ENCODE peak calls at places on chromosomes 13 and 19, in six cellular contexts. J is fibroblast of lung, Z is A673, V is fibroblast of pulmonary artery, S is AG09319, T is progenitor cell of endocrine pancreas. L is an unnamed sample.

GRCh38 chr13:36915891-36916640 is 4.0 kb downstream of the SMAD9 start:
- DNase-seq in J (no peak), Z (no peak), V (no peak), S (no peak), T (no peak), L (no peak)

GRCh38 chr13:22929391-22930126 is 251.2 kb upstream of the SGCG start:
- DNase-seq in J (peak), Z (no peak), V (no peak), S (no peak), T (no peak), L (no peak)

GRCh38 chr13:112699318-112699918 is 9.6 kb downstream of the ATP11A start:
- DNase-seq in J (no peak), Z (no peak), V (no peak), S (no peak), T (no peak), L (no peak)

GRCh38 chr19:46265217-46265828 is 31.5 kb upstream of the HIF3A start:
- DNase-seq in J (peak), Z (peak), V (peak), S (peak), T (peak), L (peak)

GRCh38 chr13:46137627-46138026 is 32.8 kb upstream of the CPB2 start:
- DNase-seq in J (no peak), Z (no peak), V (no peak), S (no peak), T (no peak), L (no peak)

GRCh38 chr13:41627425-41627824 is 170.1 kb downstream of the RGCC start:
- DNase-seq in J (no peak), Z (no peak), V (no peak), S (no peak), T (no peak), L (no peak)

GRCh38 chr13:98892077-98892476 is 85.8 kb downstream of the DOCK9 start:
- DNase-seq in J (no peak), Z (no peak), V (no peak), S (no peak), T (no peak), L (no peak)

GRCh38 chr19:2041686-2042484 is 9.2 kb downstream of the MKNK2 start:
- DNase-seq in J (peak), Z (peak), V (peak), S (peak), T (peak), L (peak)

GRCh38 chr19:10113592-10113963 is 2.1 kb downstream of the P2RY11 start:
- DNase-seq in J (no peak), Z (no peak), V (no peak), S (no peak), T (no peak), L (peak)

GRCh38 chr19:15399234-15399515 is 19.6 kb upstream of the AKAP8 start:
- DNase-seq in J (no peak), Z (no peak), V (no peak), S (no peak), T (no peak), L (no peak)

GRCh38 chr13:77359171-77359570 is 32.3 kb upstream of the MYCBP2 start:
- DNase-seq in J (peak), Z (no peak), V (no peak), S (no peak), T (no peak), L (no peak)

GRCh38 chr19:55647732-55648656 is at the start of gene CCDC106:
- DNase-seq in J (peak), Z (peak), V (peak), S (no peak), T (peak), L (peak)

GRCh38 chr19:46731007-46731501 is 14.1 kb upstream of the PRKD2 start:
- DNase-seq in J (peak), Z (no peak), V (peak), S (peak), T (no peak), L (no peak)

GRCh38 chr19:19623383-19623782 is 4.6 kb downstream of the LPAR2 start:
- DNase-seq in J (no peak), Z (no peak), V (no peak), S (no peak), T (no peak), L (no peak)

GRCh38 chr19:55080915-55081772 is 5.5 kb downstream of the EPS8L1 start:
- DNase-seq in J (peak), Z (peak), V (peak), S (no peak), T (peak), L (peak)

GRCh38 chr19:41795031-41795461 is 1.3 kb upstream of the CEACAM3 start:
- DNase-seq in J (peak), Z (peak), V (peak), S (no peak), T (peak), L (peak)

GRCh38 chr19:43934055-43934984 is 762 bp downstream of the ZNF45 start:
- DNase-seq in J (peak), Z (peak), V (no peak), S (no peak), T (no peak), L (no peak)

GRCh38 chr19:16470541-16470910 is 1.2 kb downstream of the EPS15L1 start:
- DNase-seq in J (peak), Z (no peak), V (no peak), S (no peak), T (no peak), L (no peak)

GRCh38 chr13:26602783-26603182 is 45.3 kb downstream of the WASF3 start:
- DNase-seq in J (no peak), Z (no peak), V (no peak), S (no peak), T (no peak), L (no peak)

GRCh38 chr13:99960663-99961440 is 10.7 kb downstream of the ZIC5 start:
- DNase-seq in J (no peak), Z (no peak), V (no peak), S (no peak), T (no peak), L (no peak)

GRCh38 chr13:73462241-73462640 is 403.4 kb downstream of the KLF5 start:
- DNase-seq in J (peak), Z (no peak), V (no peak), S (no peak), T (no peak), L (no peak)

GRCh38 chr19:42508892-42509444 is 19.3 kb downstream of the CEACAM1 start:
- DNase-seq in J (no peak), Z (no peak), V (no peak), S (no peak), T (no peak), L (no peak)

GRCh38 chr13:114212096-114212495 is 22.6 kb upstream of the CDC16 start:
- DNase-seq in J (peak), Z (no peak), V (peak), S (no peak), T (no peak), L (no peak)

GRCh38 chr19:49157445-49158224 is at the start of gene TRPM4:
- DNase-seq in J (peak), Z (peak), V (peak), S (no peak), T (peak), L (peak)

GRCh38 chr19:6457958-6458694 is 1.5 kb downstream of the SLC25A23 start:
- DNase-seq in J (no peak), Z (no peak), V (peak), S (no peak), T (no peak), L (no peak)

GRCh38 chr13:41549491-41549890 is 92.1 kb downstream of the RGCC start:
- DNase-seq in J (no peak), Z (no peak), V (no peak), S (no peak), T (no peak), L (no peak)

GRCh38 chr13:112851107-112852046 is 117.6 kb upstream of the MCF2L start:
- DNase-seq in J (no peak), Z (no peak), V (no peak), S (no peak), T (no peak), L (no peak)

GRCh38 chr19:13010038-13010991 is 15.0 kb downstream of the NFIX start:
- DNase-seq in J (no peak), Z (no peak), V (peak), S (no peak), T (no peak), L (no peak)

GRCh38 chr19:13012690-13013608 is 17.7 kb downstream of the NFIX start:
- DNase-seq in J (peak), Z (peak), V (peak), S (no peak), T (no peak), L (peak)

GRCh38 chr19:13012390-13012689 is 17.1 kb downstream of the NFIX start:
- DNase-seq in J (no peak), Z (no peak), V (no peak), S (no peak), T (no peak), L (no peak)

GRCh38 chr19:13010992-13011652 is 15.8 kb downstream of the NFIX start:
- DNase-seq in J (no peak), Z (no peak), V (no peak), S (no peak), T (no peak), L (no peak)

DNA sequence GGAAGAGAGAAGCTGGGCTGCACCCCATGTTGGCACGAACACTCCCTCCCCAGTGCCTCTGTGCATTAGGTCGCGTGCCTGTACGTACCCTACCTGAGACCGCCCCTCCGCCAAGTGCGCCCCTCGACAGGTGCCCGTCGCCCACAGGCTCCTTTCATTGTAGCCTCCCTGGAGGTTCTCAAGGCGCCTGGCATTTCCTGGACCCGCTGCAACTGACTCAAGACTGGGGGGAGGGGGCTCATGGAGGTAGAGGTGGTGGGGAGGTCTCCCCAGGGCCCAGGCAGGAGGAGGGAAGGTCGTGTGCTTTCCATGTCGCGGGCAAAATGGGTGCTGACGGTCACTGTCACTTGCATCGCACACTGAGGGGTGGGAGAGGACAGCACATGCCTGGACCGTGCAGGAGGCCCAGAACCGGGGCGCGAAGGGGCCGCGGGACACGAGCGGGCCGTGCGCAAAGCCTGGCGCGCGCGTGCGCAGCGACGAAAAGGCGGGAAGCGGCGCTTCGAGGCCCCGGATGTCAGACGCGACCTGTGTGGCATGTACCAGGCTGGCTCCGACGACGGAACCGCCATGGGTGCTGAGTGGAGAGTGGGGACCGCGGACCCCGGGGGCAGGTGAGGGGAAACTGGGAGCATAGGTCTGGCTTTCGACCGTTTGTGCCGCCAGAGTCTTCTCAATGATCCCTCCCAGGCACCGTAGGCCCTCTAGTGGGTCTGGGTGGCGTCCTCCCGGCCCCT is 16.5 kb downstream of the NFIX start:
- DNase-seq in J (no peak), Z (no peak), V (no peak), S (no peak), T (no peak), L (no peak)
- TF ChIP-seq CTCF in J (no peak), Z (no peak), V (no peak), S (no peak), T (no peak), L (no peak)

DNA sequence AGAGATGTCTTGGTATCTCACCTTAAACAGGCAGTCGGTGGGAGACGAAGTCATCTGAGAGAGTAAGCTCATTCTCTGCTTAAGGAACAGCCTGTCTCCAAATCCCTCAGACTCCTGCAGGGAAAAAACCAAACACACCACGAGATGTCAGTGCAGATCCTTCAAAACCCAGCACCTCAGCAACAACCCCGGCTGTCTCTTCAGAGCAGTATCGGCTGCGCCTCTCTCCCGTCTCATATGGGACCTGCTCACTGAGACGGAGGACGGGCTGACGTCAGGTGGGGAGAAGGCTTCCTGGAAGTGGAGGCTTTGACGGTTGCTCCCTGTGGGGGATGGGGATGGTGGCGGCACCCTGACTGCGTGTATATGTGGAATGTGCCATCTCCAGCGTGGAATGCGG is 43.6 kb downstream of the ANKRD27 start:
- DNase-seq in J (no peak), Z (peak), V (no peak), S (no peak), T (no peak), L (no peak)
- TF ChIP-seq CTCF in J (no peak), Z (no peak), V (no peak), S (no peak), T (no peak), L (no peak)

DNA sequence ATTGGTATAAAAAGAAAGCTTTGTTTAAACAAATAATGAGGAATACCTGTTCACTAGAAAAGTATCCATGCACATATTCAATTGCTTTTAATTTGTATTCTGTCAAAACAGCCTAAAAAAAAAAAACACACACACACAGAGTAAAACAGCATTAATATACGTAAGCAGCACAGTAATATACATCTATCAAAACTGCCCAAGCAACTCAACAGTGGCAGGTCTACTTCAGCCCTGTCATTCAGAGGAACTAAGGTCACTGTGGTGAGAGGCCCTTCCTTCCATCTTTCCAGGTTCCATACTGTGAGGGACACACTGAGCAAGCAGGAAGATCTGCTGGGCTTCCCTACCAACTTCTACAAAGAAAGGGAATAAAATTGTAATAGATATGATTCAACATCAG is 3.8 kb downstream of the PROSER1 start:
- DNase-seq in J (no peak), Z (no peak), V (no peak), S (no peak), T (no peak), L (no peak)
- TF ChIP-seq CTCF in J (no peak), Z (no peak), V (no peak), S (no peak), T (no peak), L (no peak)

GRCh38 chr13:33610471-33611015 is 207.4 kb upstream of the RFC3 start:
- DNase-seq in J (peak), Z (peak), V (peak), S (no peak), T (no peak), L (no peak)

GRCh38 chr13:33611016-33611805 is 206.7 kb upstream of the RFC3 start:
- DNase-seq in J (peak), Z (peak), V (peak), S (peak), T (no peak), L (peak)

DNA sequence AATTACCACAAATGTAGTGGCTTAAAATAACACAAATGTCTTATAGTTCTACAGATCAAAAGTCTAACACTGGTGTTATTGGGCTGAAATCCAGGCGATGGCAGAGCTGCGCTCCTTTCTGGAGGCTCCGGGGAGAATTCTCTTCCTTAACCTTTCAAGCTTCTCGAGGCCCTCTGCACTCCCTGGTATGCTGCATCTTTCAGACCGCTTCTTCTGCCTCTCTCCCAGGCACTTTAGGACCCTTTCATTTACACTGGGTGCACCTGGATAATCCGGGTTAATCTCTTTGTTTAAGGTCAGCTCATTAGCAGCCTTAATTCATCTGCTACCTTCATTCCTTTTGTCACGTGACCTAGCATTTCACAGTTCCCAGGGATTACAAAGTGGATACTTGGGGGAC is 211.3 kb upstream of the RFC3 start:
- DNase-seq in J (no peak), Z (peak), V (peak), S (no peak), T (no peak), L (no peak)
- TF ChIP-seq CTCF in J (no peak), Z (peak), V (no peak), S (no peak), T (no peak), L (no peak)

GRCh38 chr19:33098023-33098652 is 17.2 kb downstream of the GPATCH1 start:
- DNase-seq in J (no peak), Z (no peak), V (no peak), S (no peak), T (no peak), L (peak)

GRCh38 chr19:33096005-33096404 is 15.0 kb downstream of the GPATCH1 start:
- DNase-seq in J (no peak), Z (no peak), V (no peak), S (no peak), T (no peak), L (no peak)

GRCh38 chr19:33102893-33103292 is 21.9 kb downstream of the GPATCH1 start:
- DNase-seq in J (no peak), Z (no peak), V (no peak), S (no peak), T (no peak), L (no peak)

DNA sequence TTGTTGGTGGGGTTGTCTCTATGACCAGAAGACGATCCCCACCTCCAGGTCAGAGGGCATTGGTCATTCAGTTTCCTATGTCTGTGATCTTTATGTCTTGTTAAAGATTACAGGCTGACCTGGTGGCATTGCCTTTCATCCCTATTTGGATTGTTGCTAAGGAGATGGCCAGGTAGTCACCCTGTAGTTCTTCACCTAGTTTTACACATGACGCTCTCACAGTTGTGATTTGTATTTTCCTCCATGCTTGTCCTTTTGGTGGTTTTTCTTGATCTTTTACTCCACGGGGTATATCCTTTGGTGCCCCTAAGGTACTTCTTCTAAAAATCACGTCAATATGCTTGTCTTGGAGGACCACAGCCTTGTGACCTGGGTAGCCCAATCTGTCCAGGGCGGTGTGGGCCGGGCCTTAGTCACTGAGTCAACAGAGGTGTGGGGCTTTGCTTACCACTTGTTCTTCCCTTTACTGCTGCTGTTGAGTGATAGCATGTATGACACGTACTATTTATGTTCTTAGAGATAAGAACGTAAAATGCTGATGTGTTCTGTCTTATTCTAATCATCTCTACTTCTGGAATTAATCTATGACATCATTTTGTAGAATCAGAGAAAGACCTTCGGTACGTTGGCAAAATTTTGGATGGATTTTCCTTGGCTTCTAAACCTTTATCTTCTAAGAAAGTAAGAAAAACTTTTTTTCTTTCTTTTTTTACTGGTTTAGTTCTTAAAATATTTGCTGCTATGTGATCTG is 20.1 kb downstream of the GPATCH1 start:
- DNase-seq in J (no peak), Z (no peak), V (no peak), S (no peak), T (no peak), L (no peak)
- TF ChIP-seq CTCF in J (no peak), Z (no peak), V (no peak), S (no peak), T (no peak), L (no peak)

DNA sequence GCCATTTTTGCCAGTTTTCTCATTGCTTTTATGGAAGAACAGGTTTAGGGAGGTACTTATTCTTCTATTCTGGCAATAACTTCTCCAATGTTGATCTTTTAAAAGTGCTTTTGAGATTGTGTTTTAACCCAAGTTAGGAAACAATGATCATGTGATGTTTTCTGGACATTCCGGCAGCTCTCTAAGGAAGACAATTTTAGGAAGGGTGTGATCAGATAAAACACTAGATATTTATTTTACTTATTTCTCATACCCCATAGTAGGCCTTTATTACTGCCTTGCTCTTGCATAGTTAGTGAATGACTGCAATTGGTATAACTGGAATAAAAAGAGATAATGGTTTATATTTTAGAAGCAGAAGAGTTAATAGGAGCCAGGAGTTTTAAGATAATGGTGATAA is 68.4 kb upstream of the SPATA13 start:
- DNase-seq in J (no peak), Z (no peak), V (no peak), S (no peak), T (no peak), L (no peak)
- TF ChIP-seq CTCF in J (no peak), Z (no peak), V (no peak), S (no peak), T (no peak), L (no peak)